ENCODE peak calls at places on chromosomes 3 and 15, in seven cellular contexts. P, B, Z, A, I, J and F are unnamed samples.
A peak's percentile ranks its signal among the peaks of the same experiment; 100 is the strongest.

GRCh38 chr15:90845201-90845949 is 23.0 kb upstream of the FURIN start:
- DNase-seq in B (no peak), P (peak; percentile 82), J (no peak), A (no peak), I (peak; percentile 98), Z (peak; percentile 67), F (no peak)

GRCh38 chr15:40436116-40436891 is 4.4 kb upstream of the BAHD1 start:
- DNase-seq in B (peak; percentile 71), A (no peak), P (no peak), I (peak; percentile 48), Z (no peak), J (peak; percentile 63), F (no peak)

GRCh38 chr3:70071138-70071537 is 71.6 kb downstream of the SAMMSON start:
- DNase-seq in Z (no peak), I (no peak), A (no peak), J (no peak), P (no peak), B (no peak), F (no peak)

GRCh38 chr15:68374346-68374745 is 57.6 kb downstream of the ITGA11 start:
- DNase-seq in B (no peak), A (peak; percentile 19), P (no peak), J (no peak), I (no peak), Z (no peak), F (no peak)

GRCh38 chr3:48516571-48516970 is 12.6 kb upstream of the SHISA5 start:
- DNase-seq in Z (no peak), P (no peak), B (no peak), I (no peak), J (no peak), A (no peak), F (no peak)

GRCh38 chr15:87401986-87402385 is 854.6 kb downstream of the NTRK3 start:
- DNase-seq in P (no peak), Z (no peak), I (no peak), J (peak; percentile 50), B (no peak), A (no peak), F (no peak)

GRCh38 chr15:84582583-84583157 is 18.1 kb upstream of the ZSCAN2 start:
- DNase-seq in J (no peak), B (no peak), A (no peak), P (no peak), I (no peak), Z (no peak), F (no peak)

GRCh38 chr15:86572368-86572841 is 492.7 kb downstream of the AGBL1 start:
- DNase-seq in P (no peak), Z (no peak), B (no peak), I (no peak), A (no peak), J (no peak), F (no peak)

GRCh38 chr15:68980786-68981185 is 33.7 kb upstream of the NOX5 start:
- DNase-seq in J (no peak), Z (no peak), B (no peak), P (no peak), I (no peak), A (no peak), F (no peak)

GRCh38 chr3:65030847-65031463 is 343.2 kb upstream of the ADAMTS9 start:
- DNase-seq in J (no peak), Z (peak; percentile 43), I (peak; percentile 65), B (no peak), P (no peak), A (no peak), F (no peak)

GRCh38 chr3:119763466-119763865 is 18.4 kb upstream of the NR1I2 start:
- DNase-seq in Z (no peak), P (no peak), J (no peak), I (no peak), A (no peak), B (no peak), F (no peak)

GRCh38 chr3:123949606-123950005 is 11.4 kb downstream of the CCDC14 start:
- DNase-seq in P (peak; percentile 32), B (no peak), I (peak; percentile 84), A (no peak), J (no peak), Z (no peak), F (no peak)

GRCh38 chr3:37904614-37905047 is 43.0 kb downstream of the CTDSPL start:
- DNase-seq in P (no peak), Z (peak; percentile 69), I (peak; percentile 79), B (no peak), A (no peak), J (no peak), F (no peak)

GRCh38 chr3:2810723-2811122 is 299.5 kb downstream of the IL5RA start:
- DNase-seq in A (no peak), B (no peak), P (no peak), Z (no peak), J (peak; percentile 45), I (peak; percentile 1), F (no peak)

GRCh38 chr3:97863025-97863424 is 41.2 kb downstream of the CRYBG3 start:
- DNase-seq in I (peak; percentile 72), Z (peak; percentile 1), P (no peak), J (no peak), B (no peak), A (no peak), F (no peak)

GRCh38 chr3:9308298-9308990 is 54.4 kb upstream of the THUMPD3 start:
- DNase-seq in B (no peak), J (no peak), P (no peak), I (no peak), Z (no peak), A (no peak), F (no peak)

GRCh38 chr15:52288051-52288942 is 7.3 kb downstream of the MYO5C start:
- DNase-seq in B (no peak), Z (peak; percentile 3), J (no peak), P (peak; percentile 13), A (no peak), I (no peak), F (no peak)

GRCh38 chr3:63228087-63228486 is 50.0 kb upstream of the SYNPR start:
- DNase-seq in P (no peak), J (no peak), A (no peak), I (no peak), Z (no peak), B (no peak), F (no peak)

GRCh38 chr15:64247906-64248541 is 85.2 kb upstream of the PPIB start:
- DNase-seq in A (no peak), Z (peak; percentile 94), P (peak; percentile 60), J (peak; percentile 79), B (no peak), I (peak; percentile 93), F (no peak)

GRCh38 chr3:52277972-52278509 is 408 bp downstream of the WDR82 start:
- DNase-seq in B (no peak), A (peak; percentile 54), P (no peak), J (peak; percentile 62), I (peak; percentile 81), Z (no peak), F (peak; percentile 50)

GRCh38 chr15:41827880-41828746 is at the start of gene JMJD7:
- DNase-seq in P (peak; percentile 66), B (peak; percentile 98), J (peak; percentile 91), A (peak; percentile 93), Z (peak; percentile 92), I (peak; percentile 95), F (peak; percentile 96)

GRCh38 chr3:119913021-119913420 is 131.1 kb downstream of the NR1I2 start:
- DNase-seq in J (peak; percentile 73), P (no peak), A (no peak), I (peak; percentile 45), Z (peak; percentile 8), B (no peak), F (no peak)

GRCh38 chr3:164451083-164451910 is 627.0 kb downstream of the SI start:
- DNase-seq in J (peak; percentile 29), I (peak; percentile 31), P (no peak), A (peak; percentile 61), Z (no peak), B (no peak), F (no peak)

GRCh38 chr3:114213669-114214541 is 23.5 kb downstream of the ZNF80 start:
- DNase-seq in I (peak; percentile 97), J (peak; percentile 56), B (no peak), P (peak; percentile 10), Z (peak; percentile 60), A (peak; percentile 27), F (peak; percentile 62)

GRCh38 chr15:89591834-89592233 is 16.6 kb downstream of the TICRR start:
- DNase-seq in A (no peak), P (no peak), I (no peak), J (no peak), B (no peak), Z (peak; percentile 41), F (no peak)

GRCh38 chr3:71602256-71602655 is 18.7 kb upstream of the FOXP1 start:
- DNase-seq in I (peak; percentile 27), B (no peak), A (no peak), P (no peak), Z (no peak), J (no peak), F (no peak)

GRCh38 chr3:5187920-5188418 is 462 bp downstream of the EDEM1 start:
- DNase-seq in B (peak; percentile 62), J (peak; percentile 62), Z (peak; percentile 46), A (peak; percentile 40), P (no peak), I (peak; percentile 76), F (peak; percentile 34)

GRCh38 chr15:101172421-101173097 is 79.3 kb downstream of the CHSY1 start:
- DNase-seq in A (no peak), I (no peak), B (no peak), Z (peak; percentile 58), P (no peak), J (no peak), F (no peak)

GRCh38 chr3:173531602-173532001 is 134.1 kb downstream of the NLGN1 start:
- DNase-seq in I (no peak), P (no peak), B (no peak), J (no peak), Z (no peak), A (no peak), F (no peak)

GRCh38 chr3:46979958-46980497 is 562 bp downstream of the NBEAL2 start:
- DNase-seq in B (peak; percentile 69), A (no peak), P (no peak), I (peak; percentile 34), J (no peak), Z (no peak), F (no peak)
- H3K27ac ChIP-seq in B (no peak overlapping the region), A (peak overlapping the region; percentile 61), P (no peak overlapping the region), I (no peak overlapping the region), J (no peak overlapping the region), Z (no peak overlapping the region), F (peak overlapping the region; percentile 57)

DNA sequence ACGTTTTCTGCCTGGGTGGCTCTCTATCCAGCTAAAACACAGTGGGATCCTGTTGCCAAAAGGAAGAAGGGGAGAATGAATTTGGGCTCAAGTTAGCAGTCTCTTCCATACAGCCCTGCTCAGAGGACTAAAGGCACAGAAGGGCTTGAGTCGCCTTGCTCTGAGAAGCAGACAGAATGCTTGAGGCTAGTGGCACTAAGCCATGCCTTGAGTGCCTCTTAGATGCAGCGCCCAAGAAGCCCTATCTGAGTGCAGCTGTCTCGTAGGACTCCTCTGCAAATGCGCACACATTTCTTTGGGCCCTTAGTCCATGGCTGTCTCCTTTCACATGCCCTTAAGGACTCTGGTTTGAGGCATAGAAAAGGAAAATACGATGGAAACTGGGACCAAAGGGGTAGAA is 211.3 kb upstream of the CHRM5 start:
- DNase-seq in Z (no peak), B (no peak), J (no peak), I (no peak), A (no peak), P (no peak), F (no peak)
- H3K27ac ChIP-seq in Z (no peak overlapping the region), B (no peak overlapping the region), J (no peak overlapping the region), I (no peak overlapping the region), A (no peak overlapping the region), P (no peak overlapping the region), F (no peak overlapping the region)

GRCh38 chr3:185831195-185831594 is 6.4 kb upstream of the IGF2BP2 start:
- DNase-seq in J (no peak), A (no peak), Z (no peak), I (no peak), B (no peak), P (no peak), F (no peak)
- H3K27ac ChIP-seq in J (no peak overlapping the region), A (no peak overlapping the region), Z (no peak overlapping the region), I (no peak overlapping the region), B (no peak overlapping the region), P (no peak overlapping the region), F (no peak overlapping the region)

GRCh38 chr3:153273217-153273616 is 111.2 kb downstream of the RAP2B start:
- DNase-seq in A (no peak), J (no peak), P (no peak), Z (no peak), B (no peak), I (no peak), F (no peak)
- H3K27ac ChIP-seq in A (no peak overlapping the region), J (no peak overlapping the region), P (no peak overlapping the region), Z (no peak overlapping the region), B (no peak overlapping the region), I (peak overlapping the region; percentile 58), F (no peak overlapping the region)